ENCODE peak calls at places on chromosome 9, in nine cellular contexts. One of them, this sample, is unnamed.

GRCh38 chr9:76552751-76553150 is 93.8 kb downstream of the GCNT1 start:
- DNase-seq in activated CD8-positive, alpha-beta memory T cell treated with anti-CD3 and anti-CD28 coated beads, Interleukin-2, amount 50 U/mL, for 4 hours: no peak
- DNase-seq in Kasumi-1: no peak
- DNase-seq in D721Med: no peak
- DNase-seq in substantia nigra: no peak
- DNase-seq in EL: no peak
- DNase-seq in progenitor cell of endocrine pancreas: no peak
- DNase-seq in activated CD4-positive, alpha-beta T cell treated with anti-CD3 and anti-CD28 coated beads, Interleukin-2, amount 50 U/mL, for 48 hours: no peak
- DNase-seq in NCI-H1105 treated with DMSO at 0.1 percent for 48 hours: no peak
- DNase-seq in this sample: no peak

GRCh38 chr9:112700080-112700479 is 17.8 kb downstream of the INIP start:
- DNase-seq in activated CD8-positive, alpha-beta memory T cell treated with anti-CD3 and anti-CD28 coated beads, Interleukin-2, amount 50 U/mL, for 4 hours: no peak
- DNase-seq in NCI-H1105 treated with DMSO at 0.1 percent for 48 hours: no peak
- DNase-seq in EL: no peak
- DNase-seq in Kasumi-1: no peak
- DNase-seq in progenitor cell of endocrine pancreas: no peak
- DNase-seq in substantia nigra: no peak
- DNase-seq in activated CD4-positive, alpha-beta T cell treated with anti-CD3 and anti-CD28 coated beads, Interleukin-2, amount 50 U/mL, for 48 hours: no peak
- DNase-seq in D721Med: no peak
- DNase-seq in this sample: no peak

GRCh38 chr9:137278061-137278912 is 761 bp downstream of the TOR4A start:
- DNase-seq in activated CD8-positive, alpha-beta memory T cell treated with anti-CD3 and anti-CD28 coated beads, Interleukin-2, amount 50 U/mL, for 4 hours: no peak
- DNase-seq in progenitor cell of endocrine pancreas: no peak
- DNase-seq in substantia nigra: no peak
- DNase-seq in NCI-H1105 treated with DMSO at 0.1 percent for 48 hours: no peak
- DNase-seq in D721Med: no peak
- DNase-seq in Kasumi-1: peak; percentile 20
- DNase-seq in EL: peak; percentile 34
- DNase-seq in activated CD4-positive, alpha-beta T cell treated with anti-CD3 and anti-CD28 coated beads, Interleukin-2, amount 50 U/mL, for 48 hours: no peak
- DNase-seq in this sample: no peak

GRCh38 chr9:130171226-130172148 is 717 bp upstream of the NCS1 start:
- DNase-seq in D721Med: no peak
- DNase-seq in activated CD8-positive, alpha-beta memory T cell treated with anti-CD3 and anti-CD28 coated beads, Interleukin-2, amount 50 U/mL, for 4 hours: no peak
- DNase-seq in NCI-H1105 treated with DMSO at 0.1 percent for 48 hours: no peak
- DNase-seq in EL: no peak
- DNase-seq in Kasumi-1: no peak
- DNase-seq in activated CD4-positive, alpha-beta T cell treated with anti-CD3 and anti-CD28 coated beads, Interleukin-2, amount 50 U/mL, for 48 hours: no peak
- DNase-seq in progenitor cell of endocrine pancreas: no peak
- DNase-seq in substantia nigra: no peak
- DNase-seq in this sample: no peak

GRCh38 chr9:93099551-93100264 is 3.7 kb downstream of the CARD19 start:
- DNase-seq in D721Med: peak; percentile 3
- DNase-seq in substantia nigra: no peak
- DNase-seq in Kasumi-1: no peak
- DNase-seq in EL: no peak
- DNase-seq in progenitor cell of endocrine pancreas: no peak
- DNase-seq in NCI-H1105 treated with DMSO at 0.1 percent for 48 hours: no peak
- DNase-seq in activated CD4-positive, alpha-beta T cell treated with anti-CD3 and anti-CD28 coated beads, Interleukin-2, amount 50 U/mL, for 48 hours: no peak
- DNase-seq in activated CD8-positive, alpha-beta memory T cell treated with anti-CD3 and anti-CD28 coated beads, Interleukin-2, amount 50 U/mL, for 4 hours: peak; percentile 14
- DNase-seq in this sample: no peak

GRCh38 chr9:117869287-117869686 is 165.1 kb downstream of the TLR4 start:
- DNase-seq in D721Med: no peak
- DNase-seq in NCI-H1105 treated with DMSO at 0.1 percent for 48 hours: no peak
- DNase-seq in activated CD4-positive, alpha-beta T cell treated with anti-CD3 and anti-CD28 coated beads, Interleukin-2, amount 50 U/mL, for 48 hours: no peak
- DNase-seq in EL: no peak
- DNase-seq in substantia nigra: no peak
- DNase-seq in progenitor cell of endocrine pancreas: no peak
- DNase-seq in Kasumi-1: no peak
- DNase-seq in activated CD8-positive, alpha-beta memory T cell treated with anti-CD3 and anti-CD28 coated beads, Interleukin-2, amount 50 U/mL, for 4 hours: no peak
- DNase-seq in this sample: no peak

GRCh38 chr9:1366300-1366699 is 316.1 kb downstream of the DMRT2 start:
- DNase-seq in NCI-H1105 treated with DMSO at 0.1 percent for 48 hours: no peak
- DNase-seq in activated CD4-positive, alpha-beta T cell treated with anti-CD3 and anti-CD28 coated beads, Interleukin-2, amount 50 U/mL, for 48 hours: no peak
- DNase-seq in substantia nigra: no peak
- DNase-seq in D721Med: no peak
- DNase-seq in Kasumi-1: no peak
- DNase-seq in activated CD8-positive, alpha-beta memory T cell treated with anti-CD3 and anti-CD28 coated beads, Interleukin-2, amount 50 U/mL, for 4 hours: no peak
- DNase-seq in EL: no peak
- DNase-seq in progenitor cell of endocrine pancreas: no peak
- DNase-seq in this sample: no peak

GRCh38 chr9:123523828-123524227 is 167.8 kb downstream of the CRB2 start:
- DNase-seq in progenitor cell of endocrine pancreas: no peak
- DNase-seq in EL: no peak
- DNase-seq in NCI-H1105 treated with DMSO at 0.1 percent for 48 hours: no peak
- DNase-seq in activated CD4-positive, alpha-beta T cell treated with anti-CD3 and anti-CD28 coated beads, Interleukin-2, amount 50 U/mL, for 48 hours: no peak
- DNase-seq in D721Med: no peak
- DNase-seq in substantia nigra: no peak
- DNase-seq in Kasumi-1: no peak
- DNase-seq in activated CD8-positive, alpha-beta memory T cell treated with anti-CD3 and anti-CD28 coated beads, Interleukin-2, amount 50 U/mL, for 4 hours: no peak
- DNase-seq in this sample: no peak

GRCh38 chr9:107733530-107733907 is 243.9 kb upstream of the KLF4 start:
- DNase-seq in Kasumi-1: no peak
- DNase-seq in activated CD4-positive, alpha-beta T cell treated with anti-CD3 and anti-CD28 coated beads, Interleukin-2, amount 50 U/mL, for 48 hours: no peak
- DNase-seq in substantia nigra: peak; percentile 9
- DNase-seq in NCI-H1105 treated with DMSO at 0.1 percent for 48 hours: no peak
- DNase-seq in progenitor cell of endocrine pancreas: no peak
- DNase-seq in activated CD8-positive, alpha-beta memory T cell treated with anti-CD3 and anti-CD28 coated beads, Interleukin-2, amount 50 U/mL, for 4 hours: no peak
- DNase-seq in D721Med: no peak
- DNase-seq in EL: peak; percentile 62
- DNase-seq in this sample: no peak

GRCh38 chr9:69412741-69413150 is 87.7 kb downstream of the ENTREP1 start:
- DNase-seq in Kasumi-1: no peak
- DNase-seq in D721Med: peak; percentile 40
- DNase-seq in EL: peak; percentile 71
- DNase-seq in progenitor cell of endocrine pancreas: peak; percentile 64
- DNase-seq in NCI-H1105 treated with DMSO at 0.1 percent for 48 hours: no peak
- DNase-seq in substantia nigra: no peak
- DNase-seq in activated CD8-positive, alpha-beta memory T cell treated with anti-CD3 and anti-CD28 coated beads, Interleukin-2, amount 50 U/mL, for 4 hours: no peak
- DNase-seq in activated CD4-positive, alpha-beta T cell treated with anti-CD3 and anti-CD28 coated beads, Interleukin-2, amount 50 U/mL, for 48 hours: no peak
- DNase-seq in this sample: no peak

GRCh38 chr9:107491081-107492053 is 1.8 kb upstream of the KLF4 start:
- DNase-seq in substantia nigra: no peak
- DNase-seq in progenitor cell of endocrine pancreas: no peak
- DNase-seq in D721Med: no peak
- DNase-seq in Kasumi-1: no peak
- DNase-seq in EL: no peak
- DNase-seq in activated CD4-positive, alpha-beta T cell treated with anti-CD3 and anti-CD28 coated beads, Interleukin-2, amount 50 U/mL, for 48 hours: no peak
- DNase-seq in NCI-H1105 treated with DMSO at 0.1 percent for 48 hours: no peak
- DNase-seq in activated CD8-positive, alpha-beta memory T cell treated with anti-CD3 and anti-CD28 coated beads, Interleukin-2, amount 50 U/mL, for 4 hours: no peak
- DNase-seq in this sample: no peak

GRCh38 chr9:6996061-6996854 is 238.5 kb downstream of the KDM4C start:
- DNase-seq in Kasumi-1: no peak
- DNase-seq in D721Med: no peak
- DNase-seq in NCI-H1105 treated with DMSO at 0.1 percent for 48 hours: no peak
- DNase-seq in activated CD4-positive, alpha-beta T cell treated with anti-CD3 and anti-CD28 coated beads, Interleukin-2, amount 50 U/mL, for 48 hours: no peak
- DNase-seq in substantia nigra: no peak
- DNase-seq in progenitor cell of endocrine pancreas: no peak
- DNase-seq in EL: peak; percentile 43
- DNase-seq in activated CD8-positive, alpha-beta memory T cell treated with anti-CD3 and anti-CD28 coated beads, Interleukin-2, amount 50 U/mL, for 4 hours: no peak
- DNase-seq in this sample: no peak

GRCh38 chr9:133580971-133581370 is 28.2 kb downstream of the FAM163B start:
- DNase-seq in activated CD4-positive, alpha-beta T cell treated with anti-CD3 and anti-CD28 coated beads, Interleukin-2, amount 50 U/mL, for 48 hours: no peak
- DNase-seq in EL: no peak
- DNase-seq in Kasumi-1: no peak
- DNase-seq in NCI-H1105 treated with DMSO at 0.1 percent for 48 hours: no peak
- DNase-seq in substantia nigra: no peak
- DNase-seq in activated CD8-positive, alpha-beta memory T cell treated with anti-CD3 and anti-CD28 coated beads, Interleukin-2, amount 50 U/mL, for 4 hours: no peak
- DNase-seq in D721Med: no peak
- DNase-seq in progenitor cell of endocrine pancreas: no peak
- DNase-seq in this sample: no peak

GRCh38 chr9:2299156-2299842 is 284.2 kb downstream of the SMARCA2 start:
- DNase-seq in Kasumi-1: no peak
- DNase-seq in progenitor cell of endocrine pancreas: no peak
- DNase-seq in D721Med: no peak
- DNase-seq in substantia nigra: no peak
- DNase-seq in activated CD8-positive, alpha-beta memory T cell treated with anti-CD3 and anti-CD28 coated beads, Interleukin-2, amount 50 U/mL, for 4 hours: no peak
- DNase-seq in EL: no peak
- DNase-seq in NCI-H1105 treated with DMSO at 0.1 percent for 48 hours: peak; percentile 94
- DNase-seq in activated CD4-positive, alpha-beta T cell treated with anti-CD3 and anti-CD28 coated beads, Interleukin-2, amount 50 U/mL, for 48 hours: no peak
- DNase-seq in this sample: no peak

GRCh38 chr9:32706004-32706749 is 70.7 kb upstream of the TAF1L start:
- DNase-seq in D721Med: no peak
- DNase-seq in EL: peak; percentile 44
- DNase-seq in progenitor cell of endocrine pancreas: no peak
- DNase-seq in substantia nigra: no peak
- DNase-seq in activated CD4-positive, alpha-beta T cell treated with anti-CD3 and anti-CD28 coated beads, Interleukin-2, amount 50 U/mL, for 48 hours: no peak
- DNase-seq in activated CD8-positive, alpha-beta memory T cell treated with anti-CD3 and anti-CD28 coated beads, Interleukin-2, amount 50 U/mL, for 4 hours: no peak
- DNase-seq in NCI-H1105 treated with DMSO at 0.1 percent for 48 hours: no peak
- DNase-seq in Kasumi-1: no peak
- DNase-seq in this sample: no peak

GRCh38 chr9:68951879-68952659 is 61.8 kb downstream of the PRKACG start:
- DNase-seq in activated CD8-positive, alpha-beta memory T cell treated with anti-CD3 and anti-CD28 coated beads, Interleukin-2, amount 50 U/mL, for 4 hours: no peak
- DNase-seq in progenitor cell of endocrine pancreas: no peak
- DNase-seq in NCI-H1105 treated with DMSO at 0.1 percent for 48 hours: no peak
- DNase-seq in Kasumi-1: peak; percentile 53
- DNase-seq in substantia nigra: no peak
- DNase-seq in activated CD4-positive, alpha-beta T cell treated with anti-CD3 and anti-CD28 coated beads, Interleukin-2, amount 50 U/mL, for 48 hours: no peak
- DNase-seq in EL: no peak
- DNase-seq in D721Med: no peak
- DNase-seq in this sample: no peak

GRCh38 chr9:134245179-134245578 is 80.8 kb upstream of the RNU6ATAC start:
- DNase-seq in EL: no peak
- DNase-seq in substantia nigra: no peak
- DNase-seq in activated CD8-positive, alpha-beta memory T cell treated with anti-CD3 and anti-CD28 coated beads, Interleukin-2, amount 50 U/mL, for 4 hours: no peak
- DNase-seq in D721Med: no peak
- DNase-seq in Kasumi-1: no peak
- DNase-seq in progenitor cell of endocrine pancreas: no peak
- DNase-seq in activated CD4-positive, alpha-beta T cell treated with anti-CD3 and anti-CD28 coated beads, Interleukin-2, amount 50 U/mL, for 48 hours: no peak
- DNase-seq in NCI-H1105 treated with DMSO at 0.1 percent for 48 hours: no peak
- DNase-seq in this sample: no peak

GRCh38 chr9:93860694-93861658 is 94.2 kb downstream of the BARX1 start:
- DNase-seq in Kasumi-1: no peak
- DNase-seq in EL: no peak
- DNase-seq in activated CD4-positive, alpha-beta T cell treated with anti-CD3 and anti-CD28 coated beads, Interleukin-2, amount 50 U/mL, for 48 hours: no peak
- DNase-seq in D721Med: no peak
- DNase-seq in progenitor cell of endocrine pancreas: no peak
- DNase-seq in substantia nigra: no peak
- DNase-seq in NCI-H1105 treated with DMSO at 0.1 percent for 48 hours: no peak
- DNase-seq in activated CD8-positive, alpha-beta memory T cell treated with anti-CD3 and anti-CD28 coated beads, Interleukin-2, amount 50 U/mL, for 4 hours: no peak
- DNase-seq in this sample: no peak

GRCh38 chr9:97518909-97519307 is 17.4 kb downstream of the TMOD1 start:
- DNase-seq in Kasumi-1: no peak
- DNase-seq in substantia nigra: no peak
- DNase-seq in EL: peak; percentile 85
- DNase-seq in D721Med: no peak
- DNase-seq in progenitor cell of endocrine pancreas: no peak
- DNase-seq in activated CD4-positive, alpha-beta T cell treated with anti-CD3 and anti-CD28 coated beads, Interleukin-2, amount 50 U/mL, for 48 hours: no peak
- DNase-seq in NCI-H1105 treated with DMSO at 0.1 percent for 48 hours: no peak
- DNase-seq in activated CD8-positive, alpha-beta memory T cell treated with anti-CD3 and anti-CD28 coated beads, Interleukin-2, amount 50 U/mL, for 4 hours: no peak
- DNase-seq in this sample: no peak

GRCh38 chr9:129472651-129473102 is 148.2 kb downstream of the C9orf50 start:
- DNase-seq in activated CD8-positive, alpha-beta memory T cell treated with anti-CD3 and anti-CD28 coated beads, Interleukin-2, amount 50 U/mL, for 4 hours: no peak
- DNase-seq in D721Med: no peak
- DNase-seq in Kasumi-1: peak; percentile 73
- DNase-seq in NCI-H1105 treated with DMSO at 0.1 percent for 48 hours: no peak
- DNase-seq in activated CD4-positive, alpha-beta T cell treated with anti-CD3 and anti-CD28 coated beads, Interleukin-2, amount 50 U/mL, for 48 hours: no peak
- DNase-seq in substantia nigra: no peak
- DNase-seq in progenitor cell of endocrine pancreas: no peak
- DNase-seq in EL: no peak
- DNase-seq in this sample: no peak

GRCh38 chr9:37471942-37472679 is 6.9 kb upstream of the ZBTB5 start:
- DNase-seq in progenitor cell of endocrine pancreas: no peak
- DNase-seq in activated CD4-positive, alpha-beta T cell treated with anti-CD3 and anti-CD28 coated beads, Interleukin-2, amount 50 U/mL, for 48 hours: no peak
- DNase-seq in Kasumi-1: no peak
- DNase-seq in NCI-H1105 treated with DMSO at 0.1 percent for 48 hours: no peak
- DNase-seq in activated CD8-positive, alpha-beta memory T cell treated with anti-CD3 and anti-CD28 coated beads, Interleukin-2, amount 50 U/mL, for 4 hours: no peak
- DNase-seq in EL: peak; percentile 99
- DNase-seq in substantia nigra: no peak
- DNase-seq in D721Med: no peak
- DNase-seq in this sample: no peak

This sample was measured in activated B cell treated with CpG ODN at 0.5 μM for 24 hours.